ENCODE peak calls at places on chromosomes 7 and 10, in nine cellular contexts. N, W, B, J, U, C, K, Y and O are unnamed samples.

GRCh38 chr10:22737587-22737986 is 23.2 kb upstream of the PIP4K2A start:
- DNase-seq in U (no peak), C (no peak), N (no peak), K (no peak), B (no peak), J (peak; percentile 94), Y (no peak), W (no peak), O (peak; percentile 78)

GRCh38 chr10:28796606-28797512 is 119.5 kb downstream of the BAMBI start:
- DNase-seq in N (no peak), W (no peak), Y (no peak), J (peak; percentile 33), K (no peak), B (peak; percentile 7), U (no peak), C (no peak), O (no peak)

GRCh38 chr7:74464931-74465906 is 11.5 kb downstream of the GTF2IRD1 start:
- DNase-seq in W (no peak), K (no peak), J (no peak), C (no peak), B (no peak), N (no peak), Y (no peak), U (no peak), O (no peak)

GRCh38 chr10:74388801-74389200 is 237.8 kb downstream of the ADK start:
- DNase-seq in B (no peak), W (no peak), J (no peak), Y (no peak), K (no peak), C (no peak), N (no peak), U (no peak), O (peak; percentile 4)

GRCh38 chr10:118238573-118239240 is 103.4 kb downstream of the FAM204A start:
- DNase-seq in J (peak; percentile 17), B (no peak), W (no peak), Y (no peak), C (no peak), K (no peak), U (no peak), N (no peak), O (peak; percentile 64)

GRCh38 chr10:71912431-71912830 is 51.8 kb upstream of the CHST3 start:
- DNase-seq in B (no peak), J (no peak), C (no peak), N (no peak), U (no peak), W (no peak), Y (no peak), K (no peak), O (peak; percentile 32)

GRCh38 chr10:21173964-21174669 is 277.0 kb upstream of the NEBL start:
- DNase-seq in U (peak; percentile 33), J (no peak), W (peak; percentile 20), B (no peak), K (no peak), N (peak; percentile 76), C (no peak), Y (peak; percentile 20), O (peak; percentile 37)

GRCh38 chr10:75959209-75959608 is 527.8 kb downstream of the LRMDA start:
- DNase-seq in K (no peak), W (no peak), N (no peak), B (no peak), Y (no peak), J (peak; percentile 89), C (no peak), U (no peak), O (peak; percentile 81)

GRCh38 chr7:43164757-43165156 is 52.3 kb downstream of the HECW1 start:
- DNase-seq in J (peak; percentile 90), W (no peak), N (no peak), K (no peak), B (no peak), U (no peak), C (no peak), Y (no peak), O (peak; percentile 99)

GRCh38 chr7:29274156-29275017 is 79.8 kb downstream of the CHN2 start:
- DNase-seq in U (no peak), J (peak; percentile 35), W (peak; percentile 36), C (no peak), Y (no peak), K (peak; percentile 17), N (no peak), B (no peak), O (no peak)